ENCODE peak calls at places on chromosomes 4 and X, in nine cellular contexts. One of them, this sample, is unnamed.

GRCh38 chr4:85952518-85952917 is 407.3 kb downstream of the MAPK10 start:
- DNase-seq in tibial nerve: no peak
- DNase-seq in suprapubic skin: no peak
- DNase-seq in body of pancreas: no peak
- DNase-seq in ovary: no peak
- DNase-seq in sigmoid colon: no peak
- DNase-seq in stomach: no peak
- DNase-seq in upper lobe of left lung: no peak
- DNase-seq in esophagus squamous epithelium: no peak
- DNase-seq in this sample: no peak

GRCh38 chrX:31459361-31459760 is 387.5 kb upstream of the FTHL17 start:
- DNase-seq in tibial nerve: no peak
- DNase-seq in suprapubic skin: no peak
- DNase-seq in body of pancreas: no peak
- DNase-seq in ovary: no peak
- DNase-seq in sigmoid colon: no peak
- DNase-seq in stomach: no peak
- DNase-seq in upper lobe of left lung: no peak
- DNase-seq in esophagus squamous epithelium: no peak
- DNase-seq in this sample: no peak

GRCh38 chrX:46912673-46913491 is 661 bp downstream of the JADE3 start:
- DNase-seq in tibial nerve: no peak
- DNase-seq in suprapubic skin: no peak
- DNase-seq in body of pancreas: peak; percentile 63
- DNase-seq in ovary: peak; percentile 26
- DNase-seq in sigmoid colon: peak; percentile 67
- DNase-seq in stomach: peak; percentile 45
- DNase-seq in upper lobe of left lung: peak; percentile 25
- DNase-seq in esophagus squamous epithelium: no peak
- DNase-seq in this sample: no peak

GRCh38 chr4:67394771-67395310 is 150.5 kb downstream of the CENPC start:
- DNase-seq in tibial nerve: no peak
- DNase-seq in suprapubic skin: no peak
- DNase-seq in body of pancreas: no peak
- DNase-seq in ovary: no peak
- DNase-seq in sigmoid colon: no peak
- DNase-seq in stomach: no peak
- DNase-seq in upper lobe of left lung: no peak
- DNase-seq in esophagus squamous epithelium: no peak
- DNase-seq in this sample: no peak

GRCh38 chr4:138390286-138390685 is 148.1 kb upstream of the SLC7A11 start:
- DNase-seq in tibial nerve: no peak
- DNase-seq in suprapubic skin: no peak
- DNase-seq in body of pancreas: no peak
- DNase-seq in ovary: no peak
- DNase-seq in sigmoid colon: no peak
- DNase-seq in stomach: no peak
- DNase-seq in upper lobe of left lung: no peak
- DNase-seq in esophagus squamous epithelium: no peak
- DNase-seq in this sample: no peak

GRCh38 chr4:38132140-38132673 is 172.0 kb downstream of the PTTG2 start:
- DNase-seq in tibial nerve: peak; percentile 30
- DNase-seq in suprapubic skin: no peak
- DNase-seq in body of pancreas: peak; percentile 57
- DNase-seq in ovary: peak; percentile 67
- DNase-seq in sigmoid colon: peak; percentile 89
- DNase-seq in stomach: no peak
- DNase-seq in upper lobe of left lung: peak; percentile 52
- DNase-seq in esophagus squamous epithelium: no peak
- DNase-seq in this sample: no peak

GRCh38 chr4:84573738-84574720 is 8.9 kb upstream of the CDS1 start:
- DNase-seq in tibial nerve: no peak
- DNase-seq in suprapubic skin: no peak
- DNase-seq in body of pancreas: no peak
- DNase-seq in ovary: no peak
- DNase-seq in sigmoid colon: no peak
- DNase-seq in stomach: no peak
- DNase-seq in upper lobe of left lung: no peak
- DNase-seq in esophagus squamous epithelium: no peak
- DNase-seq in this sample: no peak

GRCh38 chrX:19627533-19627932 is 112.2 kb upstream of the MAP3K15 start:
- DNase-seq in tibial nerve: no peak
- DNase-seq in suprapubic skin: no peak
- DNase-seq in body of pancreas: no peak
- DNase-seq in ovary: no peak
- DNase-seq in sigmoid colon: no peak
- DNase-seq in stomach: no peak
- DNase-seq in upper lobe of left lung: no peak
- DNase-seq in esophagus squamous epithelium: no peak
- DNase-seq in this sample: no peak

GRCh38 chr4:151219938-151220337 is 57.0 kb upstream of the PRSS48 start:
- DNase-seq in tibial nerve: no peak
- DNase-seq in suprapubic skin: no peak
- DNase-seq in body of pancreas: no peak
- DNase-seq in ovary: no peak
- DNase-seq in sigmoid colon: no peak
- DNase-seq in stomach: no peak
- DNase-seq in upper lobe of left lung: no peak
- DNase-seq in esophagus squamous epithelium: no peak
- DNase-seq in this sample: no peak

GRCh38 chr4:4761128-4761991 is 98.1 kb upstream of the MSX1 start:
- DNase-seq in tibial nerve: no peak
- DNase-seq in suprapubic skin: no peak
- DNase-seq in body of pancreas: no peak
- DNase-seq in ovary: no peak
- DNase-seq in sigmoid colon: no peak
- DNase-seq in stomach: no peak
- DNase-seq in upper lobe of left lung: no peak
- DNase-seq in esophagus squamous epithelium: no peak
- DNase-seq in this sample: no peak

GRCh38 chrX:96394566-96394965 is 290.1 kb upstream of the DIAPH2 start:
- DNase-seq in tibial nerve: no peak
- DNase-seq in suprapubic skin: no peak
- DNase-seq in body of pancreas: no peak
- DNase-seq in ovary: no peak
- DNase-seq in sigmoid colon: no peak
- DNase-seq in stomach: no peak
- DNase-seq in upper lobe of left lung: no peak
- DNase-seq in esophagus squamous epithelium: no peak
- DNase-seq in this sample: no peak

GRCh38 chr4:13642576-13642975 is 15.1 kb upstream of the BOD1L1 start:
- DNase-seq in tibial nerve: no peak
- DNase-seq in suprapubic skin: no peak
- DNase-seq in body of pancreas: peak; percentile 13
- DNase-seq in ovary: peak; percentile 47
- DNase-seq in sigmoid colon: peak; percentile 63
- DNase-seq in stomach: peak; percentile 28
- DNase-seq in upper lobe of left lung: no peak
- DNase-seq in esophagus squamous epithelium: no peak
- DNase-seq in this sample: no peak

GRCh38 chr4:3571921-3572320 is 39.7 kb upstream of the LRPAP1 start:
- DNase-seq in tibial nerve: no peak
- DNase-seq in suprapubic skin: no peak
- DNase-seq in body of pancreas: no peak
- DNase-seq in ovary: no peak
- DNase-seq in sigmoid colon: peak; percentile 56
- DNase-seq in stomach: no peak
- DNase-seq in upper lobe of left lung: no peak
- DNase-seq in esophagus squamous epithelium: no peak
- DNase-seq in this sample: no peak

GRCh38 chrX:111101580-111101979 is 5.6 kb downstream of the PAK3 start:
- DNase-seq in tibial nerve: no peak
- DNase-seq in suprapubic skin: no peak
- DNase-seq in body of pancreas: no peak
- DNase-seq in ovary: no peak
- DNase-seq in sigmoid colon: no peak
- DNase-seq in stomach: no peak
- DNase-seq in upper lobe of left lung: no peak
- DNase-seq in esophagus squamous epithelium: no peak
- DNase-seq in this sample: no peak

GRCh38 chr4:141636771-141637460 is 533 bp downstream of the IL15 start:
- DNase-seq in tibial nerve: no peak
- DNase-seq in suprapubic skin: no peak
- DNase-seq in body of pancreas: peak; percentile 61
- DNase-seq in ovary: peak; percentile 17
- DNase-seq in sigmoid colon: peak; percentile 67
- DNase-seq in stomach: peak; percentile 58
- DNase-seq in upper lobe of left lung: peak; percentile 34
- DNase-seq in esophagus squamous epithelium: no peak
- DNase-seq in this sample: peak; percentile 70
- TF ChIP-seq POLR2A in tibial nerve: no peak
- TF ChIP-seq POLR2A in suprapubic skin: no peak
- TF ChIP-seq POLR2A in body of pancreas: no peak
- TF ChIP-seq POLR2A in ovary: no peak
- TF ChIP-seq POLR2A in sigmoid colon: no peak
- TF ChIP-seq POLR2A in stomach: no peak
- TF ChIP-seq POLR2A in upper lobe of left lung: peak; percentile 22
- TF ChIP-seq POLR2A in esophagus squamous epithelium: no peak
- TF ChIP-seq POLR2A in this sample: no peak

DNA sequence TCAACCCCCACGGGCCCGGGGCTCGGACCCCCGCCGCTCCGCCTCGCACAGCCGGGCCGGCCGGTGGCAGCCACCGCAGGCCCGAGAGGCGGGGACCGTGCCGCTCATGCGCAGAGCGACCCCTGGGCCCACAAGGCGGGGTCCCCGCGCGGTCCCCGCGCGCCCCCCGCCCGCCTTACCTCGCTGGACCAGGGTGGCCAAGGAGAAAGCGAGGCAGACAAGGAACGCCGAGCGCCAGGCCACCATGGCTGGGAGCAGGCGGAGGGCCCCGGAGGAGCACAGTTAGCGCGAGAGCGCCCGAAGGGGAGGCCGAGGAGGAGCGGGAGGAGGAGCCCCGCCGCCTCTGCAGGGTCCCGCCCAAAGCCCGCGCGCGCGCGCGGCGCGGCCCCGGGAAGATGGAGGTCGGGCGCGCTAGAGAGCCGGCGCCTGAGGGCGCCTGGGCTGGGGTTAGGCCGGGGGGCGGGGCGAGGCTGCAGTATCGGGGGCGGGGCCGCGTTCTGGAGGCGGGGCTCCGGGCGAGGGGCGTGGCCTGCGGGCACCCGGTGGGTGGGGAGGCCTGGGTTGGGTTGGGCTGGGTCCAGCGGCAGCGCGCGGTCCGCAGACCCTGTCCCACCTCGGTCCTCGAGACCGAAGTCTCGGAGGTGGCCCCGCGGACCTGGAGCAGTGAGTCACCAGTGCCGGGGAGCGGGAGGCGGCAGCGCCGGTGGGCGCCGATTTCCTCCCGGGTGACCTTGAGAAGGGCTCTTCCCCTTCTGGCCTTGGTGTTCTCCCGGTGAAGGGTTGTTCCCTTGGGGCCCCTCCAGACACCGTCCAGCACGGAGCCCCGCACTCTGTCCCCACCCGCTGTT is at the start of gene CD99L2:
- DNase-seq in tibial nerve: peak; percentile 84
- DNase-seq in suprapubic skin: peak; percentile 87
- DNase-seq in body of pancreas: peak; percentile 91
- DNase-seq in ovary: peak; percentile 87
- DNase-seq in sigmoid colon: peak; percentile 92
- DNase-seq in stomach: peak; percentile 92
- DNase-seq in upper lobe of left lung: peak; percentile 90
- DNase-seq in esophagus squamous epithelium: peak; percentile 54
- DNase-seq in this sample: peak; percentile 53
- TF ChIP-seq POLR2A in tibial nerve: no peak
- TF ChIP-seq POLR2A in suprapubic skin: no peak
- TF ChIP-seq POLR2A in body of pancreas: peak; percentile 51
- TF ChIP-seq POLR2A in ovary: no peak
- TF ChIP-seq POLR2A in sigmoid colon: no peak
- TF ChIP-seq POLR2A in stomach: no peak
- TF ChIP-seq POLR2A in upper lobe of left lung: peak; percentile 55
- TF ChIP-seq POLR2A in esophagus squamous epithelium: no peak
- TF ChIP-seq POLR2A in this sample: peak; percentile 75

GRCh38 chrX:54182864-54183613 is at the start of gene FAM120C:
- DNase-seq in tibial nerve: peak; percentile 24
- DNase-seq in suprapubic skin: peak; percentile 76
- DNase-seq in body of pancreas: peak; percentile 68
- DNase-seq in ovary: peak; percentile 74
- DNase-seq in sigmoid colon: peak; percentile 84
- DNase-seq in stomach: peak; percentile 51
- DNase-seq in upper lobe of left lung: peak; percentile 49
- DNase-seq in esophagus squamous epithelium: peak; percentile 2
- DNase-seq in this sample: peak; percentile 60
- TF ChIP-seq POLR2A in tibial nerve: no peak
- TF ChIP-seq POLR2A in suprapubic skin: no peak
- TF ChIP-seq POLR2A in body of pancreas: no peak
- TF ChIP-seq POLR2A in ovary: no peak
- TF ChIP-seq POLR2A in sigmoid colon: no peak
- TF ChIP-seq POLR2A in stomach: no peak
- TF ChIP-seq POLR2A in upper lobe of left lung: peak; percentile 36
- TF ChIP-seq POLR2A in esophagus squamous epithelium: no peak
- TF ChIP-seq POLR2A in this sample: peak; percentile 57

DNA sequence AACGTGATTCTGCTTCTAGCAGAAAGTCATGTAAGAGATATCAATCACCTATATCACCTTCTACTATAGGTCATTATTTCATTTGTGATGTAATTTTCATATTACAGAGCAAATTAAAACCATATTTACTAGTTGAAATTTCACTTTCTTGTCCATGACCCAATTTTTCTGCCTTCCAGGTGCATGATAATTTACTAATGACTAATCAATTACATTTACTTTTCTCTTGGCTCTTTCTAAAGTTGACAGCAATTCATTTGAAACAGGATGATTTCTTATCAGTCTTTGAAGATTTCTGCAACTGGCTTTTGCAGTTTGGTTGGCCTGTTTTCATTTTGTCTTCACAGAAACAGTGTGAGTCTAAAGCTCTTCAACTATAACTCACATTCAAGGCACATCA is 81.4 kb downstream of the ZAR1 start:
- DNase-seq in tibial nerve: no peak
- DNase-seq in suprapubic skin: no peak
- DNase-seq in body of pancreas: no peak
- DNase-seq in ovary: no peak
- DNase-seq in sigmoid colon: no peak
- DNase-seq in stomach: no peak
- DNase-seq in upper lobe of left lung: no peak
- DNase-seq in esophagus squamous epithelium: no peak
- DNase-seq in this sample: no peak
- TF ChIP-seq POLR2A in tibial nerve: no peak
- TF ChIP-seq POLR2A in suprapubic skin: no peak
- TF ChIP-seq POLR2A in body of pancreas: no peak
- TF ChIP-seq POLR2A in ovary: no peak
- TF ChIP-seq POLR2A in sigmoid colon: no peak
- TF ChIP-seq POLR2A in stomach: no peak
- TF ChIP-seq POLR2A in upper lobe of left lung: no peak
- TF ChIP-seq POLR2A in esophagus squamous epithelium: no peak
- TF ChIP-seq POLR2A in this sample: no peak

GRCh38 chr4:139556071-139556734 is at the start of gene SETD7:
- DNase-seq in tibial nerve: peak; percentile 66
- DNase-seq in suprapubic skin: peak; percentile 90
- DNase-seq in body of pancreas: peak; percentile 80
- DNase-seq in ovary: peak; percentile 80
- DNase-seq in sigmoid colon: peak; percentile 90
- DNase-seq in stomach: peak; percentile 74
- DNase-seq in upper lobe of left lung: peak; percentile 79
- DNase-seq in esophagus squamous epithelium: peak; percentile 45
- DNase-seq in this sample: peak; percentile 59
- TF ChIP-seq POLR2A in tibial nerve: peak; percentile 80
- TF ChIP-seq POLR2A in suprapubic skin: peak; percentile 69
- TF ChIP-seq POLR2A in body of pancreas: peak; percentile 85
- TF ChIP-seq POLR2A in ovary: peak; percentile 83
- TF ChIP-seq POLR2A in sigmoid colon: peak; percentile 80
- TF ChIP-seq POLR2A in stomach: peak; percentile 53
- TF ChIP-seq POLR2A in upper lobe of left lung: peak; percentile 88
- TF ChIP-seq POLR2A in esophagus squamous epithelium: peak; percentile 76
- TF ChIP-seq POLR2A in this sample: peak; percentile 72

This sample was measured in H1.